ENCODE peak calls at places on chromosomes 16 and 17, in eight cellular contexts. C is HT-29; I is renal cortical epithelial cell; N is activated naive CD8-positive, alpha-beta T cell treated with anti-CD3 and anti-CD28 coated beads for 36 hours; H is lower leg skin; E is stimulated activated effector memory CD8-positive, alpha-beta T cell treated with anti-CD3 and anti-CD28 coated beads, Interleukin-12 subunit alpha, Interleukin-12 subunit beta, amount 100 ng/mL, for 72 hours; D is H7; J is fibroblast of lung. Z is an unnamed sample.

GRCh38 chr16:19804538-19805323 is 79.9 kb downstream of the GPRC5B start:
- DNase-seq in C (peak), J (no peak), E (no peak), I (peak), H (peak), N (peak), D (peak), Z (peak)

GRCh38 chr16:74083582-74083981 is 213.0 kb upstream of the PSMD7 start:
- DNase-seq in D (no peak), I (no peak), N (no peak), E (no peak), H (no peak), J (no peak), C (no peak), Z (no peak)

GRCh38 chr16:10600792-10601443 is 20.5 kb upstream of the EMP2 start:
- DNase-seq in J (no peak), C (no peak), N (no peak), E (no peak), H (no peak), D (no peak), I (no peak), Z (no peak)

GRCh38 chr17:57756941-57757340 is 11.8 kb upstream of the CCDC182 start:
- DNase-seq in C (no peak), J (no peak), H (no peak), E (no peak), D (no peak), N (no peak), I (no peak), Z (peak)

GRCh38 chr17:2435181-2435741 is 34.4 kb upstream of the MNT start:
- DNase-seq in E (no peak), C (no peak), D (peak), H (peak), N (no peak), I (no peak), J (no peak), Z (peak)

GRCh38 chr16:89117239-89117974 is 23.8 kb downstream of the ACSF3 start:
- DNase-seq in H (no peak), I (no peak), C (no peak), N (no peak), E (no peak), J (no peak), D (no peak), Z (no peak)

GRCh38 chr17:78128616-78129384 is at the start of gene TMC6:
- DNase-seq in C (peak), H (peak), I (no peak), D (peak), J (no peak), N (peak), E (peak), Z (peak)

GRCh38 chr17:79399610-79400144 is 211.2 kb downstream of the RBFOX3 start:
- DNase-seq in H (no peak), C (no peak), N (no peak), E (no peak), J (no peak), I (no peak), D (no peak), Z (no peak)

GRCh38 chr17:31309525-31309924 is 4.3 kb downstream of the EVI2B start:
- DNase-seq in E (no peak), I (no peak), J (no peak), D (no peak), H (no peak), N (no peak), C (no peak), Z (no peak)

GRCh38 chr16:72561-73537 is at the start of gene RHBDF1:
- DNase-seq in N (peak), E (no peak), J (peak), D (peak), I (no peak), H (no peak), C (peak), Z (peak)

GRCh38 chr16:67240506-67240905 is 6.8 kb downstream of the FHOD1 start:
- DNase-seq in E (no peak), D (no peak), I (peak), N (no peak), C (peak), H (no peak), J (no peak), Z (peak)

GRCh38 chr16:50628156-50628802 is 52.8 kb downstream of the SNX20 start:
- DNase-seq in C (no peak), N (no peak), I (no peak), J (no peak), H (no peak), E (no peak), D (no peak), Z (no peak)